ENCODE peak calls at places on chromosomes 6 and 20, in five cellular contexts. N is SK-N-SH, L is HCT116, X is A549, O is WTC11. E is an unnamed sample.

GRCh38 chr6:111712398-111712797 is 106.7 kb upstream of the TRAF3IP2 start:
- DNase-seq in L (no peak), N (no peak), O (no peak), X (no peak), E (no peak)

GRCh38 chr6:41652876-41653641 is 14.8 kb downstream of the MDFI start:
- DNase-seq in O (no peak), N (no peak), L (no peak), X (no peak), E (no peak)

GRCh38 chr6:109894181-109894580 is 83.9 kb upstream of the GPR6 start:
- DNase-seq in L (no peak), O (no peak), X (no peak), N (no peak), E (no peak)

GRCh38 chr20:20391115-20391514 is 23.2 kb downstream of the INSM1 start:
- DNase-seq in X (no peak), O (no peak), N (no peak), L (no peak), E (no peak)

GRCh38 chr6:37524025-37524647 is 24.4 kb upstream of the CCDC167 start:
- DNase-seq in X (no peak), O (no peak), N (no peak), L (no peak), E (no peak)

GRCh38 chr6:35302604-35303218 is 5.1 kb downstream of the DEF6 start:
- DNase-seq in O (peak), N (peak), L (peak), X (no peak), E (no peak)

GRCh38 chr20:43938932-43939761 is 24.5 kb downstream of the TOX2 start:
- DNase-seq in L (no peak), N (no peak), O (no peak), X (peak), E (peak)

GRCh38 chr6:74657033-74657432 is 548.8 kb downstream of the COL12A1 start:
- DNase-seq in O (no peak), X (no peak), L (no peak), N (no peak), E (no peak)

GRCh38 chr6:30530013-30530412 is 26.3 kb downstream of the GNL1 start:
- DNase-seq in X (no peak), N (no peak), O (no peak), L (no peak), E (peak)

GRCh38 chr6:91097316-91097878 is 510.5 kb upstream of the MAP3K7 start:
- DNase-seq in X (no peak), N (no peak), O (no peak), L (no peak), E (no peak)

GRCh38 chr6:117515326-117515725 is 32.9 kb downstream of the DCBLD1 start:
- DNase-seq in O (no peak), N (no peak), X (peak), L (no peak), E (peak)

GRCh38 chr6:163291622-163292021 is 122.9 kb upstream of the QKI start:
- DNase-seq in L (no peak), N (no peak), O (no peak), X (no peak), E (no peak)

GRCh38 chr6:165782124-165782523 is 119.1 kb upstream of the PDE10A start:
- DNase-seq in O (no peak), N (no peak), X (no peak), L (no peak), E (no peak)

GRCh38 chr6:78605909-78606446 is 261.4 kb upstream of the IRAK1BP1 start:
- DNase-seq in X (no peak), L (no peak), N (no peak), O (no peak), E (no peak)

GRCh38 chr6:151179321-151179720 is 60.4 kb upstream of the AKAP12 start:
- DNase-seq in N (no peak), X (no peak), O (no peak), L (no peak), E (no peak)

GRCh38 chr20:32387262-32387661 is 29.1 kb downstream of the ASXL1 start:
- DNase-seq in L (no peak), O (no peak), X (no peak), N (no peak), E (no peak)

GRCh38 chr20:3686867-3687321 is 5.1 kb upstream of the ADAM33 start:
- DNase-seq in L (no peak), X (no peak), O (no peak), N (no peak), E (no peak)

GRCh38 chr6:16969699-16970695 is 131.9 kb upstream of the STMND1 start:
- DNase-seq in N (no peak), X (no peak), O (no peak), L (no peak), E (no peak)

GRCh38 chr6:110337481-110337880 is 20.7 kb downstream of the METTL24 start:
- DNase-seq in O (no peak), X (no peak), N (no peak), L (no peak), E (no peak)

GRCh38 chr6:151847064-151847463 is 39.6 kb downstream of the ESR1 start:
- DNase-seq in X (no peak), N (no peak), O (peak), L (no peak), E (peak)

GRCh38 chr6:56914791-56915658 is 39.9 kb upstream of the BEND6 start:
- DNase-seq in O (no peak), X (no peak), L (no peak), N (peak), E (no peak)

GRCh38 chr6:163707385-163708355 is 293.2 kb downstream of the QKI start:
- DNase-seq in L (no peak), N (no peak), O (no peak), X (no peak), E (no peak)

GRCh38 chr6:11368760-11369159 is 136.3 kb upstream of the NEDD9 start:
- DNase-seq in N (no peak), X (no peak), O (no peak), L (no peak), E (no peak)

GRCh38 chr6:83417880-83418663 is 12.8 kb downstream of the ME1 start:
- DNase-seq in L (peak), X (peak), O (no peak), N (peak), E (peak)

GRCh38 chr6:159821726-159822125 is 21.6 kb downstream of the PNLDC1 start:
- DNase-seq in X (no peak), N (no peak), O (no peak), L (no peak), E (no peak)

DNA sequence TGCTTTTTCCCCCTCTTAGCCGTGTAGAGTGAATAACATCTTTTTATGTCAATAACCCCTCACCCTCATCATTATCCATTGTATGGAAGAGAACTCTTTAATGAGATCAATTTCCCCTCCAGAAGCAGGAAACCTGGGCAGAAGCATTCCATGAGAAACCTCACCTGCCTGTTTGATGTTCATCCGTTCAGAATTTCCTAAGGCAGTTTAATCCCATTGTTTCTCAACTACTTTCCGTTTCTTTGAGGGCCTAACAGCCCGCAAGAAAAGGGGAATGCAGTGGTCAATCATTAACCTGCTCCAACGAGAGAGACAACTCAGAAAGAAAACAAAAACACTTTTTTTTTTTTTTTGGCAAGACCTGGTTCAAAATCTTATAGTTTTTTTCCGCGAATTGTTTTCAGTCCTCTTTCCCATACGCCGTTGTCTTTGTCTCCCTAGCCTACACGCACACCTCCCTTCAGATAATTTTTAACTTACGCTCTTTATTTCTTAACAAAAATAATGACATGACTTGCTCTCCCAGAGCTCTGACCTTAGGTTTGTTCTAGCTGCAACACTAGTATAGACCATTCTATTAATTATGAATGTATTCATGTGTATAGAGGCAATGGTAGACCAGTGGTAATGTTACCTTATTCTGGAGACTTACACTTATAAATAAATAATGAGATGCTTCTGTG is 25.6 kb upstream of the ID4 start:
- DNase-seq in N (no peak), X (no peak), O (no peak), L (peak), E (peak)
- TF ChIP-seq MAX in N (no peak), X (no peak), O (no peak), L (no peak), E (no peak)

DNA sequence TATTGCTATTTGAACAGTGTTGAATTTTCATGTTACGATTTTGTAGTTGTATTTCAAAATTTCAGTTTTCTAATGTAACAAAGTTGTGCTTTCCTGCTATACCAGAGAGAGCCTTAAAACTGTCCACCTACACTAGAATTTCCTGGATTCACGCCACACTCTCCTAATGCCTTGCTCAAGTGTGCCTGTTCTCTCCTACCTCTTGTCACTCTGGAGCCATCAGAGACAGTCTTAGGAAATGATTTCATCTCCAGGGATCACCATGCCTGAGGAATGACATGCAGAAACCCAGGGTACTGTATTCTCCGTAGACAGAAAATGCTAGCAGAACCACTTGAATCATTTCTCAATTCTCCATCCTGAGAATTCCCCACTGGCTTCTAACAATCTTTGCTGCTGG is 667.6 kb downstream of the KIF16B start:
- DNase-seq in N (no peak), L (no peak), O (no peak), X (no peak), E (no peak)
- TF ChIP-seq MAX in N (no peak), L (no peak), O (no peak), X (no peak), E (no peak)

DNA sequence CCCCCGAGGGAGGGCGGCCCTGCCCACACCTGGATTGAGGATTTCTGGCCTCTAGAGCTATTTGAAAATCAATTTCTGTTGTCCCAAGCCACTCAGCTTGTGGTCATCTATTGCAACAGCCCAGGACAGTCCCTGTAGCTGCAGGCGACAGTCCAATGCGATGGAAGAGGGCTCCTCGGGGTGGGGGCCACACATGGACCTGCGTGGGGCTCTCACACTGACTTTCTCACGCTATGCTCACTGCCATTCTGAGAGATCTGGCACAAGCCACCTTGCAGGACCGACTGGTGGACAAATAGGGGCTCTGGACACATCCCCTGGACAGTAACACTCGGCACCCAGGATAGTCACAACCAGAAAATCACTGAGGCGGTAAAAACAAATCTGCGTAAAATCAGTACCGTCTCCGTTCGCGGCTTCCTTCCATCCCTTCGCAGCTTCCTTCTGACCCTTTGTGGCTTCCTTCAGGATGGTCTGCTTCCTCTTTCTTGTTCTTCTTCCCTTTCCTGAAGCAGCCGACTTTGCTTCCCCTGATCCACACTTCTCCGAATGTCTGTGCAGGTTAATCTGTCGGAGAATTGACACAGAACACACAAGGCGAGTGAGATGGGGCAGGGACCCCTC is 21.8 kb downstream of the CTCFL start:
- DNase-seq in O (no peak), N (no peak), X (no peak), L (no peak), E (no peak)
- TF ChIP-seq MAX in O (no peak), N (no peak), X (no peak), L (no peak), E (no peak)

DNA sequence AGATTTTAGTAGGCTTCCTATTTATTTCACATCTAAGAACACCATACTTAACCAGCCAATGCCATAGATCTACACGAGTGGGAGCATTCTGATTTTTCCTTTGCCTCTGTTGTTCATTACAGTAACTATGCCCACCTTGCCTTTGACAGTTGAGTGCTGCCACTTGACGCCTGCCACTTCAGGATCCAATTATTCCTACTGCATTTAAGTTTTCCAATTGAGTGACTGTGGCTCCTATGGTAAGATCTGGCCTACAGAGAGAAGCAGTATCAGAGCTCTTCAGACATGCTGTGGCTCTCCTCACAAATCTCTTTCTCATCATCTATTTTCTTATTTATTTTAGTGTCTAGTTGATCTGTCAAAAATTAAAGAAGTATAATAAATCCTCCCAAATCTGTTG is 403.0 kb upstream of the SPTLC3 start:
- DNase-seq in X (no peak), N (no peak), L (no peak), O (no peak), E (no peak)
- TF ChIP-seq MAX in X (no peak), N (no peak), L (no peak), O (no peak), E (no peak)

GRCh38 chr6:5295612-5296011 is 34.3 kb downstream of the FARS2 start:
- DNase-seq in L (no peak), N (no peak), X (no peak), O (no peak), E (no peak)

GRCh38 chr6:5302995-5303622 is 41.8 kb downstream of the FARS2 start:
- DNase-seq in N (no peak), L (peak), X (peak), O (peak), E (peak)

GRCh38 chr6:5302220-5302946 is 41.1 kb downstream of the FARS2 start:
- DNase-seq in X (no peak), O (no peak), L (no peak), N (peak), E (no peak)

GRCh38 chr6:5303711-5304110 is 42.4 kb downstream of the FARS2 start:
- DNase-seq in O (no peak), L (no peak), X (no peak), N (no peak), E (no peak)

GRCh38 chr6:5300206-5300764 is 39.0 kb downstream of the FARS2 start:
- DNase-seq in N (no peak), O (no peak), X (no peak), L (no peak), E (no peak)
- TF ChIP-seq MAX in N (no peak), O (no peak), X (no peak), L (no peak), E (no peak)

GRCh38 chr6:45477278-45477677 is 99.5 kb upstream of the SUPT3H start:
- DNase-seq in O (no peak), L (no peak), N (no peak), X (no peak), E (no peak)

GRCh38 chr6:45478235-45478634 is 100.5 kb upstream of the SUPT3H start:
- DNase-seq in L (no peak), X (no peak), N (no peak), O (no peak), E (no peak)

GRCh38 chr6:45477785-45478184 is 100.1 kb upstream of the SUPT3H start:
- DNase-seq in O (no peak), N (no peak), X (no peak), L (no peak), E (no peak)

GRCh38 chr6:45480697-45481415 is 103.1 kb upstream of the SUPT3H start:
- DNase-seq in N (no peak), L (no peak), O (no peak), X (no peak), E (no peak)

GRCh38 chr6:45479834-45480696 is 102.3 kb upstream of the SUPT3H start:
- DNase-seq in X (no peak), L (no peak), O (no peak), N (no peak), E (no peak)
- TF ChIP-seq MAX in X (no peak), L (no peak), O (no peak), N (no peak), E (no peak)

GRCh38 chr20:62485062-62485700 is 9.4 kb upstream of the GATA5 start:
- DNase-seq in O (peak), X (no peak), N (no peak), L (no peak), E (no peak)
- TF ChIP-seq MAX in O (no peak), X (no peak), N (no peak), L (no peak), E (no peak)